ENCODE peak calls at places on chromosomes 1 and 21, in four cellular contexts. G is activated CD4-positive, CD25-positive, alpha-beta regulatory T cell treated with anti-CD3 and anti-CD28 coated beads, Interleukin-2, amount 50 U/mL, for 16 hours; V is stimulated activated CD4-positive, alpha-beta T cell treated with anti-CD3 and anti-CD28 coated beads, Interleukin-4, amount 100 ng/mL, for 4 hours; C is anterior cingulate cortex. U is an unnamed sample.

GRCh38 chr1:116268211-116268610 is 104.8 kb upstream of the ATP1A1 start:
- DNase-seq in G (no peak), V (no peak), C (peak), U (no peak)

GRCh38 chr21:45309541-45310381 is 22.1 kb upstream of the POFUT2 start:
- DNase-seq in C (no peak), V (no peak), G (no peak), U (no peak)

GRCh38 chr1:156497743-156498446 is 2.7 kb downstream of the MEF2D start:
- DNase-seq in V (no peak), C (no peak), G (no peak), U (no peak)

GRCh38 chr1:216310776-216311175 is 112.5 kb downstream of the USH2A start:
- DNase-seq in G (no peak), V (no peak), C (no peak), U (no peak)

GRCh38 chr1:177471244-177471643 is 300.5 kb downstream of the BRINP2 start:
- DNase-seq in G (no peak), C (no peak), V (no peak), U (no peak)

GRCh38 chr1:4792565-4792964 is 138.2 kb downstream of the AJAP1 start:
- DNase-seq in C (no peak), G (no peak), V (no peak), U (no peak)

GRCh38 chr1:182377175-182377574 is 14.4 kb downstream of the GLUL start:
- DNase-seq in V (no peak), G (no peak), C (no peak), U (no peak)

GRCh38 chr1:200380589-200381021 is 29.2 kb downstream of the ZNF281 start:
- DNase-seq in V (no peak), C (no peak), G (no peak), U (no peak)

GRCh38 chr1:155134858-155135415 is 715 bp upstream of the SLC50A1 start:
- DNase-seq in C (peak), V (peak), G (peak), U (peak)

GRCh38 chr21:34693192-34693810 is 24.5 kb downstream of the CLIC6 start:
- DNase-seq in G (peak), C (no peak), V (peak), U (no peak)

GRCh38 chr1:17033481-17033880 is 20.4 kb downstream of the SDHB start:
- DNase-seq in G (no peak), C (no peak), V (no peak), U (no peak)

GRCh38 chr1:229535226-229535625 is 23.3 kb downstream of the ABCB10 start:
- DNase-seq in V (no peak), G (no peak), C (no peak), U (no peak)

GRCh38 chr21:34182436-34182835 is 109.1 kb downstream of the MRPS6 start:
- DNase-seq in V (no peak), C (no peak), G (no peak), U (no peak)

GRCh38 chr1:234412830-234413229 is 39.6 kb downstream of the COA6 start:
- DNase-seq in V (no peak), C (no peak), G (no peak), U (no peak)

GRCh38 chr1:198711837-198712236 is 73.0 kb downstream of the PTPRC start:
- DNase-seq in G (no peak), C (no peak), V (no peak), U (no peak)

GRCh38 chr1:1873186-1873585 is 17.7 kb downstream of the GNB1 start:
- DNase-seq in V (no peak), C (no peak), G (no peak), U (no peak)

GRCh38 chr1:9249534-9250335 is 15.2 kb downstream of the H6PD start:
- DNase-seq in C (peak), V (no peak), G (no peak), U (no peak)

GRCh38 chr1:243790404-243790803 is 59.6 kb downstream of the AKT3 start:
- DNase-seq in V (no peak), G (no peak), C (no peak), U (no peak)

GRCh38 chr1:214918745-214919144 is 163.8 kb upstream of the KCNK2 start:
- DNase-seq in V (no peak), C (no peak), G (no peak), U (no peak)

GRCh38 chr21:44900559-44901251 is 20.0 kb downstream of the ITGB2 start:
- DNase-seq in C (no peak), G (no peak), V (no peak), U (no peak)

GRCh38 chr1:23470282-23471070 is 13.5 kb downstream of the ASAP3 start:
- DNase-seq in G (no peak), V (no peak), C (no peak), U (no peak)

GRCh38 chr21:15549671-15550070 is 180.1 kb upstream of the USP25 start:
- DNase-seq in C (no peak), V (no peak), G (no peak), U (no peak)

GRCh38 chr1:16956775-16957174 is 23.6 kb downstream of the MFAP2 start:
- DNase-seq in G (no peak), C (no peak), V (no peak), U (no peak)

GRCh38 chr1:25430073-25430665 is 528 bp upstream of the MACO1 start:
- DNase-seq in V (peak), G (peak), C (peak), U (peak)

U was measured in activated T-helper 9 cell treated with anti-CD3 and anti-CD28 coated beads, Interleukin-2, amount 50 U/mL, for 16 hours.